ENCODE peak calls at places on chromosomes 6 and 20, in ten cellular contexts. L is trophoblast cell; Z is foreskin fibroblast; U is heart left ventricle; W is left ventricle myocardium inferior; Y is spleen; R is ovary; K is astrocyte of the cerebellum; H is naive thymus-derived CD4-positive, alpha-beta T cell; B is A673. N is an unnamed sample.

GRCh38 chr6:13362432-13362831 is 34.1 kb upstream of the TBC1D7 start:
- DNase-seq in B (no peak), L (peak), W (no peak), U (no peak), K (peak), Z (no peak), Y (no peak), H (no peak), R (no peak), N (no peak)

GRCh38 chr6:94902974-94903628 is 674.2 kb upstream of the MANEA start:
- DNase-seq in K (no peak), R (no peak), W (no peak), L (no peak), U (no peak), Z (no peak), Y (no peak), H (no peak), B (peak), N (no peak)

GRCh38 chr6:37774028-37774680 is 45.4 kb upstream of the ZFAND3 start:
- DNase-seq in K (no peak), R (no peak), Z (no peak), W (no peak), H (no peak), U (no peak), Y (no peak), L (no peak), B (no peak), N (no peak)

GRCh38 chr6:81795890-81796289 is 43.4 kb upstream of the TENT5A start:
- DNase-seq in H (no peak), R (no peak), L (no peak), B (no peak), W (no peak), Y (no peak), U (no peak), K (no peak), Z (no peak), N (no peak)

GRCh38 chr20:20364016-20364746 is 3.7 kb upstream of the INSM1 start:
- DNase-seq in K (no peak), L (no peak), Y (peak), R (no peak), B (peak), W (no peak), H (no peak), Z (no peak), U (no peak), N (no peak)

GRCh38 chr6:16822975-16823374 is 61.7 kb upstream of the ATXN1 start:
- DNase-seq in W (no peak), K (no peak), B (no peak), Y (no peak), U (no peak), Z (no peak), R (no peak), L (no peak), H (no peak), N (no peak)

GRCh38 chr6:119078449-119079287 is at the start of gene FAM184A:
- DNase-seq in B (peak), L (peak), Z (peak), H (peak), U (peak), K (peak), W (peak), R (peak), Y (peak), N (peak)

GRCh38 chr20:46400253-46400652 is 6.2 kb downstream of the ELMO2 start:
- DNase-seq in H (no peak), U (peak), K (no peak), R (peak), Z (peak), L (no peak), B (peak), W (no peak), Y (no peak), N (peak)

GRCh38 chr6:72976389-72976900 is 248.9 kb downstream of the KHDC1L start:
- DNase-seq in W (no peak), B (no peak), Y (no peak), R (no peak), K (no peak), Z (no peak), U (no peak), L (no peak), H (no peak), N (no peak)

GRCh38 chr20:45621593-45621992 is 7.9 kb upstream of the WFDC10A start:
- DNase-seq in H (no peak), R (no peak), K (no peak), U (no peak), Y (no peak), B (no peak), L (no peak), W (no peak), Z (no peak), N (no peak)

GRCh38 chr6:33416386-33417126 is 1.4 kb downstream of the CUTA start:
- DNase-seq in W (no peak), K (no peak), L (no peak), H (no peak), B (no peak), U (no peak), R (peak), Y (peak), Z (no peak), N (no peak)

GRCh38 chr6:36198986-36199385 is 2.4 kb downstream of the BRPF3 start:
- DNase-seq in R (no peak), U (no peak), Y (no peak), Z (no peak), K (no peak), L (no peak), B (no peak), W (no peak), H (no peak), N (no peak)

DNA sequence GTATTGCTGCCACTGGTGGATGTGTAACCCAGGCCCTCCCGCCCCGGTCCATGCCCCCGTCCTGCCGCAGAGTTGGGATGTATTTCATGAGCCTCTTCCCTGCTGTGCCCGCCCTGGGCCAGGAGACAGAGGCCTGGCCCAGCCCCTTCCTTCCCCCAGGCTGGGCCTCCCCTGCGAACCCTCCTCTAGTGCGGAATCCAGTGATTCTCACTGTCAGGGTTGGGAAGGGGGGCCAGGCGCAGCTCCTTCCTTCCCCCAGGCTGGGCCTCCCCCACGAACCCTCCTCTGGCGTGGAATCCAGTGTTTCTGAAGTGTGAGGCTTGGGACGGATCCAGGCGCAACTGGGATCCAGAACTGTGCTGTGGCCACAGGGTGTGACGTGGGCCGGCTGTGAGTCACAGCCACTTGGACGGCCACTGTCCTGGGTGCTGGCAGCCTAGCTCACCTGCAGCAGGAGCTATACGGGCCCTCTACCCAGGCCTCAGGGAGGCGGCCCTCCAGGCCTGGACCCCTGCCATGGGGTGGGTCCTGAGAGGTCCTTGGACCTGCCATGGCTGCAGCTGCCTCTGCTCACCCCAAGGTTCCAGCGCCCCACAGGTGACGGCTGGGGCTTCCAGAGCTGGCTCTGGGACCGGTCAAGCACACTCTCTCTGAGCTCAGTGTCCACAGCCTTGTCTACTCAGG is 28.3 kb downstream of the COL20A1 start:
- DNase-seq in K (no peak), H (no peak), W (peak), U (peak), B (no peak), L (no peak), Z (peak), Y (peak), R (peak), N (no peak)
- H3K4me3 ChIP-seq in K (no peak), H (no peak), W (no peak), U (no peak), B (no peak), L (no peak), Z (no peak), Y (no peak), R (no peak), N (no peak)

GRCh38 chr20:37420610-37421009 is 74.7 kb downstream of the SRC start:
- DNase-seq in U (no peak), K (no peak), W (no peak), L (no peak), H (no peak), R (no peak), B (no peak), Y (no peak), Z (no peak), N (no peak)
- H3K4me3 ChIP-seq in U (no peak), K (no peak), W (no peak), L (peak), H (no peak), R (no peak), B (no peak), Y (no peak), Z (no peak), N (no peak)

DNA sequence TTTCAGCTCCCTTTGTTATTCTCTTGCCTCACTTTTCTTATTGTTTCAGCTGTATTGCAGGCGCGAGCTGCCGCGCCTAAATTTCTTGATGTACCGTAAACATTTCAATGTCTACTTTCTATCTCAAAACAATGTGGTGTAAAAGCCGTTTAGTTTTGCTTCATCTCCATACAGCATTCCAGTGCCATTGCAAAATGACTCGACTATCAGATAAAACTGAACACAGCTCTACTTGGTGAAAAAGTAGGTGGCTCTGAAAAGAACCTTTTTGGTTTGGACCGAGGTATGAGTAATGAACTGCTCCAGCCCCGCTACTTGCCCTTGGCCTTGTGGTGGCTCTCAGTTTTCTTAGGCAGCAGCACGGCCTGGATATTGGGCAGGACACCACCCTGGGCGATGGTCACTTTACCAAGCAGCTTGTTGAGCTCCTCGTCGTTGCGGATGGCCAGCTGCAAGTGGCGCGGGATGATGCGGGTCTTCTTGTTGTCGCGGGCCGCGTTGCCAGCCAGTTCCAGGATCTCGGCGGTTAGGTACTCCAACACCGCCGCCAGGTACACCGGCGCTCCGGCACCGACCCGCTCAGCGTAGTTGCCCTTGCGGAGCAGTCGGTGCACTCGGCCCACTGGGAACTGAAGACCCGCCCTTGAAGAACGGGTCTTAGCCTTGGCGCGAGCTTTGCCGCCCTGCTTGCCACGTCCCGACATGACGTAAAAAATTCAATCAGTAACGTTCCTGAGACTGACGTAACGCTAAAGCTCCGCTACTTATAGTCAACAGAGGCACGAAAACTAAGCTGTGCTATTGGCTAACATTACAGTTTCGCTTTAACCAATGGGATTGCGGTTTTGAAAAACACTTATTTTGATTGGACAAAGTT is 74.3 kb downstream of the OR2B2 start:
- DNase-seq in K (peak), L (peak), R (peak), U (peak), Z (peak), W (peak), H (peak), B (peak), Y (peak), N (peak)
- H3K4me3 ChIP-seq in K (peak), L (peak), R (peak), U (peak), Z (peak), W (peak), H (peak), B (peak), Y (peak), N (peak)

DNA sequence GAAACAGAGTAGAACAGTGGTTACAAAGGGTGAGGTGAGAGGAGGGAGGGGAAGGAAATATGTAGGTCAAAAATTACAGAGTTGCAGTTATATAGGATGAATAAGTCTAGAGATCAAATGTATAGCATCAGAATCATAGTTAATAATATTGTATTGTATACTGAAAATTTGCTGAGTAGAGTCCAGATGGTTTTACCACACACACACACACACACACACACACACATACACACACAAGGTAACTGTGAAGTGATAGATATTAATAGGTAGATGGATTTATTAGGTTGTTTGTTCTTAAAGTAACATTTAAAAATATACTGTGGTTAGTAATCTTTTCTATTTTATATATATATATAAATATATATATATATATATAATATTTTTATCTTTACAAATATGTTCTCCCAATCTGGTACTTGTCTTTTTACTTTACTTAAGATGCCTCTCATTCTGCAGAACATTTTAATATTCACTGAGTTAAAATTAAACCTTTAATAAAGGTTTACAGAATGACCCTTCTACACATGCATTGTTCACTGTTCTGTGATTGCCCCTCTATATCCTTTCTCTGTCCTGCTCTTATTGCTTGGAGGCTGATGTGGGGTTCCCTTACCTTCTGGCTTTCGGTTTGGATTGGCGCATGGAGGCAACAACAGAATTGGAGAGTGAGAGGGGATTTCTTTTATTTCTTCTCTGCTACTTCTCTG is 408 bp downstream of the PTCHD4 start:
- DNase-seq in L (no peak), W (no peak), K (no peak), R (no peak), H (no peak), Z (no peak), Y (no peak), B (no peak), U (no peak), N (no peak)
- H3K4me3 ChIP-seq in L (peak), W (peak), K (peak), R (peak), H (no peak), Z (peak), Y (no peak), B (no peak), U (peak), N (peak)

GRCh38 chr6:163438298-163438939 is 23.9 kb downstream of the QKI start:
- DNase-seq in Y (no peak), Z (no peak), K (no peak), B (no peak), W (no peak), H (no peak), R (no peak), U (no peak), L (no peak), N (no peak)
- H3K4me3 ChIP-seq in Y (no peak), Z (no peak), K (no peak), B (no peak), W (peak), H (no peak), R (no peak), U (no peak), L (no peak), N (no peak)

GRCh38 chr6:84581494-84582259 is 182.7 kb downstream of the TBX18 start:
- DNase-seq in B (peak), Y (no peak), K (peak), R (no peak), L (no peak), Z (peak), U (no peak), W (no peak), H (no peak), N (peak)
- H3K4me3 ChIP-seq in B (no peak), Y (no peak), K (no peak), R (no peak), L (no peak), Z (no peak), U (no peak), W (no peak), H (no peak), N (no peak)

GRCh38 chr6:4066029-4066755 is 12.7 kb downstream of the FAM217A start:
- DNase-seq in Y (no peak), L (no peak), W (no peak), R (no peak), H (no peak), B (no peak), U (no peak), K (no peak), Z (no peak), N (no peak)
- H3K4me3 ChIP-seq in Y (no peak), L (no peak), W (no peak), R (no peak), H (no peak), B (no peak), U (no peak), K (no peak), Z (no peak), N (no peak)

DNA sequence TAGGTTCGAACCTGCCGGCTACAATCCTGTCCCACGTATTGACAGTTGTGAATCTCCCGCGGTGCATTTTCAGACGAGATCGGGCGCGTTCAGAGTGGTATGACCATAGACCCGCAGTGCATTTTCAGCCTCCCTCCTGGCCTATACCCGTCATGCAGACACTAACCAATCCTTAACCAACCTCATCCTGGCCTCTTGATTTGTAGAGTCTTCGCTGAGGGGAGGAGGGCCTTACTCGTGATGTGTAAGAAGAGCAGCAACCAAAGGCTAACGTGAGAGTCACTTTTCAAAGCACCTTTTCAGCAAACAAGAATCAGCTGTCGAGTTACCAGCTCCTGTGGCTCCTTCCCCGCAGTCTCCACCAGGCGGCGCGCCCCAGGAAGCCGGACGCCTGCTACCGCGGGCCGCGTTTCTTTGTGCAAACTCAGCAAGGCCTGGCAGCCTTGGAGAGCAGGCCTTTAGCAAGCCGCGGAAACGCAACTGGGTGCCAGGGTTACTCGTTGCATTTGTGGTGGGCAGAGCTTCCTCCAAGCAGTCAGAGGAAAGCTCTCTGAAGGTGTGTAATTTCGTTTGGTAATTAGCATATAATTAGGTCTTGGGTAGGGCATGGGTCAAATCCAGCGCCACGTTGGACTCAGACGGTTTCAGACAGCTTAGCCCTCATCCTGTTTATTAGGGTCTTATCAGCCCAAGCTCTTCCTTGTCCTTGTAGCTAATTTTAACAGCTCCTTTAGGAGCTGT is 139.8 kb downstream of the OR2B2 start:
- DNase-seq in Y (peak), R (peak), L (peak), U (peak), B (peak), H (peak), W (peak), Z (peak), K (peak), N (peak)
- H3K4me3 ChIP-seq in Y (peak), R (no peak), L (no peak), U (no peak), B (no peak), H (no peak), W (no peak), Z (no peak), K (no peak), N (peak)

GRCh38 chr6:142841915-142842314 is 103.1 kb downstream of the HIVEP2 start:
- DNase-seq in R (no peak), W (no peak), Z (no peak), K (no peak), H (no peak), B (no peak), U (no peak), L (no peak), Y (no peak), N (no peak)

GRCh38 chr6:142845143-142845571 is 99.8 kb downstream of the HIVEP2 start:
- DNase-seq in Z (no peak), L (no peak), Y (no peak), K (no peak), H (no peak), R (no peak), U (no peak), B (no peak), W (no peak), N (no peak)

GRCh38 chr6:142843344-142843743 is 101.6 kb downstream of the HIVEP2 start:
- DNase-seq in B (no peak), R (no peak), Y (no peak), L (no peak), K (no peak), W (no peak), U (no peak), H (no peak), Z (no peak), N (no peak)

GRCh38 chr6:142844065-142844755 is 100.8 kb downstream of the HIVEP2 start:
- DNase-seq in Y (no peak), K (peak), U (no peak), Z (no peak), B (no peak), L (no peak), H (no peak), W (no peak), R (no peak), N (no peak)

GRCh38 chr6:142842423-142843261 is 102.3 kb downstream of the HIVEP2 start:
- DNase-seq in K (no peak), Z (no peak), H (peak), W (no peak), U (no peak), R (no peak), Y (no peak), L (no peak), B (no peak), N (no peak)
- H3K4me3 ChIP-seq in K (no peak), Z (peak), H (peak), W (peak), U (peak), R (no peak), Y (peak), L (no peak), B (no peak), N (peak)

GRCh38 chr6:8743146-8743745 is 307.9 kb upstream of the SLC35B3 start:
- DNase-seq in R (no peak), Y (no peak), W (no peak), B (peak), H (peak), Z (no peak), U (no peak), L (no peak), K (no peak), N (no peak)
- H3K4me3 ChIP-seq in R (no peak), Y (peak), W (peak), B (peak), H (peak), Z (peak), U (no peak), L (no peak), K (no peak), N (no peak)

N was measured in skeletal muscle cell.